ENCODE peak calls at places on chromosomes 2 and 18, in ten cellular contexts. A is tibial nerve, G is PC-9, Z is left ventricle myocardium inferior, P is brain microvascular endothelial cell, R is cardiac fibroblast, D is endothelial cell of umbilical vein, J is lower lobe of right lung, T is BE2C, M is IMR-90. S is an unnamed sample.
A peak's percentile ranks its signal among the peaks of the same experiment; 100 is the strongest.

GRCh38 chr2:34029073-34029472 is 430.0 kb upstream of the FAM98A start:
- DNase-seq in A (no peak), G (no peak), Z (no peak), P (no peak), R (no peak), D (no peak), J (no peak), T (no peak), M (no peak), S (no peak)

GRCh38 chr18:28041366-28041765 is 135.6 kb downstream of the CDH2 start:
- DNase-seq in A (no peak), G (no peak), Z (no peak), P (peak; percentile 80), R (peak; percentile 79), D (no peak), J (no peak), T (peak; percentile 9), M (peak; percentile 53), S (no peak)

GRCh38 chr18:45291616-45292612 is 323.4 kb upstream of the SLC14A2 start:
- DNase-seq in A (no peak), G (no peak), Z (no peak), P (peak; percentile 54), R (peak; percentile 8), D (no peak), J (no peak), T (no peak), M (no peak), S (no peak)

GRCh38 chr18:59900222-59901128 is 679 bp downstream of the PMAIP1 start:
- DNase-seq in A (no peak), G (peak; percentile 67), Z (peak; percentile 23), P (peak; percentile 81), R (peak; percentile 82), D (peak; percentile 76), J (peak; percentile 55), T (peak; percentile 36), M (peak; percentile 85), S (peak; percentile 62)

GRCh38 chr18:77876319-77876865 is 626.7 kb downstream of the GALR1 start:
- DNase-seq in A (no peak), G (no peak), Z (no peak), P (no peak), R (no peak), D (no peak), J (no peak), T (no peak), M (no peak), S (no peak)

GRCh38 chr18:54162431-54162830 is 62.0 kb downstream of the MBD2 start:
- DNase-seq in A (no peak), G (no peak), Z (no peak), P (peak; percentile 72), R (peak; percentile 86), D (no peak), J (no peak), T (no peak), M (peak; percentile 78), S (no peak)

GRCh38 chr2:212193066-212193465 is 345.5 kb downstream of the ERBB4 start:
- DNase-seq in A (no peak), G (no peak), Z (no peak), P (no peak), R (no peak), D (no peak), J (no peak), T (no peak), M (no peak), S (no peak)

GRCh38 chr2:64650722-64651338 is 2.9 kb downstream of the SERTAD2 start:
- DNase-seq in A (no peak), G (no peak), Z (no peak), P (no peak), R (no peak), D (no peak), J (no peak), T (no peak), M (no peak), S (no peak)

DNA sequence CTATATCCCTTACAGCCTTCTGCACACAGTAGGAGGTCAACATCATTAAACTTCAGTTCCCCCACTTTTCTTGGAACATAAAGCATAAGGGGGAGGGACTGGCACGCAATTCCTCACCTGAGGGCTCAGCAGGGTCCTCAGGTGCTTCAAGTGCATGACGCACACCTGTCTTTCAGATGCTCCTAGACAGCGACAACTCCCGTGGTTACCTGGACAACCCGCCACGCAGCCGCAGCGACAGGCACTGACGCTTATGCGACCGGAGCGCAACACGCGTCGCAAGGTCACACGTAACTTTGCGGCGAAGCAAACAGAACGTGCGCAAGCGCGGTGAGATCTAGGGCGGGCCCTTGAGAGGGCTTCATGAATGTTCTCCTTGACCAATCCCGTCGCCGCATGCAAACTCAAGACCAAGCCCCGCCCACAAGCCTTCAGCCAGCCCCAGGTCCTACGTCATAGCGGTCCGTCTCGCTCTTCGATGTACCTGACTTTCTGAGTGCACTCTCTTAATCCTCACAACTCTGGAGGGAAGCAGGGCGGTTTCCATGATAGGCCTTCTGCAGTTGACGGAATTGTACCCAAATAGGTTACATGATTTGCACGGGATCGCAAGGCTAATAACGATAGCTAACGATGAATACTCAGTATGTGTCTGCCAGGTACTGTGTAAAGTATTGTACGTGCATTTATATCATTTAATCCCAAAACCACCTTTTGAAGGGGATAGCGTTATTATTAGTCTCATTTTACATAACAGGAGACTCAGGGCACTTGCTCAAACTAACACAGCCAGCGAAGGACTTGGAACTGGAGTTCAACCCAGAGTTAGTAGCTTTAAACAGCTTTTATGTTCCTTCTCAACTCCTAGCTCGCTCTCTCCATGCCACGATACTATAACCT is at the start of gene IFT172:
- DNase-seq in A (peak; percentile 98), G (peak; percentile 100), Z (peak; percentile 99), P (peak; percentile 98), R (peak; percentile 99), D (peak; percentile 99), J (peak; percentile 100), T (peak; percentile 99), M (peak; percentile 98), S (peak; percentile 96)
- TF ChIP-seq CTCF in A (no peak), G (no peak), Z (no peak), P (no peak), R (no peak), D (no peak), J (no peak), T (no peak), M (no peak), S (no peak)

GRCh38 chr2:172705352-172705751 is 30.3 kb upstream of the RAPGEF4 start:
- DNase-seq in A (no peak), G (no peak), Z (no peak), P (no peak), R (no peak), D (no peak), J (no peak), T (no peak), M (no peak), S (no peak)

GRCh38 chr2:172708247-172708646 is 27.4 kb upstream of the RAPGEF4 start:
- DNase-seq in A (no peak), G (no peak), Z (no peak), P (no peak), R (no peak), D (no peak), J (no peak), T (no peak), M (no peak), S (no peak)

GRCh38 chr2:172701250-172701649 is 34.4 kb upstream of the RAPGEF4 start:
- DNase-seq in A (no peak), G (peak; percentile 83), Z (no peak), P (peak; percentile 65), R (peak; percentile 89), D (peak; percentile 58), J (no peak), T (no peak), M (peak; percentile 92), S (no peak)

GRCh38 chr2:172702451-172702850 is 33.2 kb upstream of the RAPGEF4 start:
- DNase-seq in A (no peak), G (no peak), Z (no peak), P (no peak), R (no peak), D (no peak), J (no peak), T (no peak), M (no peak), S (no peak)

DNA sequence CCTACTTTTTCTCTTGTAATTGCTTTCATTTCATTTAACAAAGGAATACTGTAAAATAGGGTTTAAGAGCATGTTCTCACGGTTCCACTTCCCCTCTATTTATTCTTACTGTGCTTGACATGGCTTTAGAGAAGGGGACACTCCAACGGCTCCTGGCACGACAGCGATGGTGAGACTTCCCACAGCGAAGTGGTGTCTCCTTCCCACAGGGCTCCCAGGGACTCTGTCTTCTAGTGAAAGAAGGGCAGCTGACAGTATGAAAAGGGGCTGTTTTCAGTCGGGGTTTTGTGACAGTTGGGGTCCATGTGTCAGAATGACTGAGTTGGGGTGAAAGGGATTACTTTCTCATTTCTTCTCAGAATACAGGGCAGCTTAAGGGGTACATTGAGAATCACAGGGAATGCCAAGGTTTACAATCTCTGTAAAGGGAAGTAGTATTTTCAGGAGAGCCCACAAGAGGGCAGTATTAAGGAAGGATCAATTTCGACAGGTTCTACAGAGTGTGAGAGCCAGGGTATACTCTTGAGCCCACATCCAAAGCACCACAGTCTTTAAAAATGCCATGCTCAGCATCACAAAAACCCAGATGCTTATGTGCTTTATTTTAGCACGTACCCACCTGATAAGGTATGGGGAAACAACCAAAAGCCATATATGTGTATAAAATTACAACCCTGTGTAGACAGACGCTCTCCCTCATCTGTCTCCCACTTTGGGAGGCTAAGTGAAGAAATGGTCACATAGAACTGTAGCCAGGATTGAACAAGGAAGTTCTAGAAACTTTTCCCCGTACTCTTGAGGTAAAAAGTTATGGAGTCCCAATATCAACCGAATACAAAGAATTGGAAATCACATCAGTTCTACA is 31.3 kb upstream of the RAPGEF4 start:
- DNase-seq in A (no peak), G (no peak), Z (no peak), P (peak; percentile 50), R (peak; percentile 61), D (peak; percentile 34), J (no peak), T (no peak), M (peak; percentile 51), S (peak; percentile 34)
- TF ChIP-seq CTCF in A (peak; percentile 28), G (peak; percentile 93), Z (peak; percentile 70), P (peak; percentile 58), R (peak; percentile 60), D (peak; percentile 52), J (peak; percentile 51), T (peak; percentile 55), M (peak; percentile 54), S (peak; percentile 37)

GRCh38 chr2:230847883-230848388 is 16.8 kb upstream of the ITM2C start:
- DNase-seq in A (peak; percentile 61), G (peak; percentile 60), Z (peak; percentile 85), P (peak; percentile 85), R (peak; percentile 89), D (peak; percentile 78), J (peak; percentile 91), T (peak; percentile 93), M (peak; percentile 77), S (peak; percentile 92)
- TF ChIP-seq CTCF in A (peak; percentile 86), G (peak; percentile 81), Z (peak; percentile 92), P (peak; percentile 98), R (peak; percentile 98), D (peak; percentile 96), J (peak; percentile 94), T (peak; percentile 80), M (peak; percentile 85), S (peak; percentile 91)

GRCh38 chr18:76568726-76569125 is 73.7 kb upstream of the ZNF516 start:
- DNase-seq in A (no peak), G (no peak), Z (no peak), P (no peak), R (no peak), D (no peak), J (no peak), T (no peak), M (no peak), S (no peak)

GRCh38 chr18:76571689-76572088 is 76.6 kb upstream of the ZNF516 start:
- DNase-seq in A (no peak), G (no peak), Z (no peak), P (no peak), R (no peak), D (no peak), J (no peak), T (no peak), M (no peak), S (no peak)

GRCh38 chr18:76566987-76567386 is 71.9 kb upstream of the ZNF516 start:
- DNase-seq in A (no peak), G (no peak), Z (no peak), P (no peak), R (no peak), D (no peak), J (no peak), T (no peak), M (no peak), S (no peak)

GRCh38 chr18:76567835-76568445 is 72.9 kb upstream of the ZNF516 start:
- DNase-seq in A (no peak), G (no peak), Z (no peak), P (no peak), R (no peak), D (no peak), J (no peak), T (no peak), M (no peak), S (no peak)

DNA sequence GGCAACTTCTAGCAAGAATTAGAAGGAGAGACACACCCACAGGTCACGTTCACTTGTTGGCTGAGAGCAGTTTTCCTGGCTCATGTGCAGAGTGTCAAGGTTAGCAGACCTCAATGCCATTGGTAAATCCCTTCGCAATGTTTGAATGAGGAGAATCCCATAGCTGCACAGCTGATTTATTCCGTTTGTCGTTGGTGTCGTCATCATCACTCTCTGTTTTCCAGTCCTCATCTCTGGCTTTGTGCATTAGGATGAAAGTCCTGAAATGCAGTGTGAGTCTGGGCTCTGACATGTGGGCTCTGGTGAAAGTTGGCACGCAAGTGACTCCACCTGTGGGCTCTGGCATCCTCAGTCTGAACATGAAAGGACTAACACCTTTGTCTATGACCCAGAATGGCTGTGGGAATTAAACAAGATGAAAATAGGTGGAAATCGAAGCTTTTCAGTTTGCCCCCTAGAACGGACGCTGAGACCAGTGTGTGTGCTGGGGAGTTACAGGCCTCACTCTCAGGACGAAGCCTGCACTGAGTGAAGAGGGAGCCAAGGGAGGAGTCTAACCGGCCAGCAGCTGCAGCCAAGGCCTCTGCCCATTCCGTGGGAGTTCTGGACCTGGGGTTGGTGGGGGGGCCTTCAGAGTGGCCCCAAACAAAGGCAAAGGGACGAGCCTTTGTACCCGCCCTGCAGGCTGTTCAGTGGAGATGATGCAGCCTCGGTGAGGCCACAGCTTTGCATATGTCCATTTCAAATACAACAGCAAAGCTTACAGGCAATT is 74.8 kb upstream of the ZNF516 start:
- DNase-seq in A (no peak), G (no peak), Z (no peak), P (no peak), R (no peak), D (no peak), J (no peak), T (no peak), M (no peak), S (no peak)
- TF ChIP-seq CTCF in A (no peak), G (no peak), Z (no peak), P (no peak), R (no peak), D (no peak), J (no peak), T (no peak), M (no peak), S (no peak)

S was measured in GM10248.